ENCODE peak calls at places on chromosome 21, in six cellular contexts. L is fibroblast of lung, P is IMR-90, D is HEK293T, S is GM12891, G is C1 segment of cervical spinal cord. U is an unnamed sample.

GRCh38 chr21:25329227-25329626 is 278.1 kb downstream of the MRPL39 start:
- DNase-seq in L (peak), P (peak), D (no peak), S (no peak), G (no peak), U (no peak)

GRCh38 chr21:43321111-43321510 is 105.8 kb downstream of the SIK1 start:
- DNase-seq in L (peak), P (peak), D (no peak), S (no peak), G (no peak), U (no peak)

GRCh38 chr21:35448876-35449599 is 399.9 kb upstream of the RUNX1 start:
- DNase-seq in L (no peak), P (no peak), D (no peak), S (no peak), G (no peak), U (no peak)

GRCh38 chr21:31558839-31559367 is 100.6 kb upstream of the SOD1 start:
- DNase-seq in L (peak), P (peak), D (peak), S (peak), G (peak), U (peak)

GRCh38 chr21:45151484-45152115 is 77.2 kb downstream of the ADARB1 start:
- DNase-seq in L (no peak), P (no peak), D (no peak), S (no peak), G (no peak), U (no peak)

GRCh38 chr21:38334866-38335265 is 78.1 kb downstream of the KCNJ15 start:
- DNase-seq in L (no peak), P (no peak), D (no peak), S (no peak), G (no peak), U (no peak)

GRCh38 chr21:44414291-44415072 is 40.8 kb upstream of the LRRC3 start:
- DNase-seq in L (no peak), P (no peak), D (no peak), S (no peak), G (no peak), U (no peak)

GRCh38 chr21:45973475-45974072 is 8.0 kb upstream of the COL6A1 start:
- DNase-seq in L (peak), P (peak), D (peak), S (peak), G (no peak), U (no peak)

GRCh38 chr21:24671901-24672300 is 935.4 kb downstream of the MRPL39 start:
- DNase-seq in L (no peak), P (no peak), D (no peak), S (no peak), G (no peak), U (no peak)

U was measured in NT2/D1.